ENCODE peak calls at places on chromosome 7, in nine cellular contexts. Z, J, G, I, S, T, H, U and F are unnamed samples.

GRCh38 chr7:31023877-31024276 is 28.2 kb upstream of the ADCYAP1R1 start:
- DNase-seq in S (no peak), I (no peak), U (no peak), T (no peak), G (no peak), H (no peak), Z (no peak), J (no peak), F (no peak)

GRCh38 chr7:129923709-129924108 is 29.1 kb downstream of the UBE2H start:
- DNase-seq in T (peak), J (no peak), Z (no peak), S (peak), U (no peak), H (no peak), G (no peak), I (peak), F (no peak)

GRCh38 chr7:52586704-52587103 is 448.7 kb upstream of the POM121L12 start:
- DNase-seq in T (no peak), Z (no peak), H (no peak), S (no peak), I (no peak), U (no peak), J (no peak), G (no peak), F (no peak)

GRCh38 chr7:5139998-5140397 is 50.0 kb upstream of the WIPI2 start:
- DNase-seq in I (peak), H (peak), G (peak), Z (no peak), S (peak), U (peak), J (no peak), T (peak), F (no peak)

GRCh38 chr7:147245274-147245673 is 1128.7 kb downstream of the CNTNAP2 start:
- DNase-seq in J (no peak), Z (no peak), S (peak), I (peak), H (no peak), G (peak), U (peak), T (peak), F (no peak)

GRCh38 chr7:73669316-73669715 is 1.7 kb downstream of the VPS37D start:
- DNase-seq in Z (no peak), T (no peak), U (no peak), H (no peak), I (no peak), S (no peak), G (no peak), J (no peak), F (no peak)

GRCh38 chr7:125878990-125879389 is 949.4 kb upstream of the POT1 start:
- DNase-seq in G (no peak), H (no peak), S (no peak), T (no peak), U (no peak), J (no peak), I (no peak), Z (no peak), F (no peak)

GRCh38 chr7:13327669-13328068 is 640.2 kb downstream of the ARL4A start:
- DNase-seq in S (peak), U (no peak), J (no peak), Z (no peak), H (no peak), T (peak), G (no peak), I (peak), F (no peak)

GRCh38 chr7:135799881-135800280 is 51.3 kb upstream of the FAM180A start:
- DNase-seq in U (no peak), H (no peak), G (no peak), T (no peak), I (no peak), J (no peak), Z (no peak), S (peak), F (no peak)

GRCh38 chr7:43004076-43004475 is 71.9 kb downstream of the MRPL32 start:
- DNase-seq in U (no peak), I (peak), T (peak), H (no peak), J (no peak), Z (no peak), S (no peak), G (no peak), F (no peak)

GRCh38 chr7:90988996-90989765 is 275.1 kb upstream of the FZD1 start:
- DNase-seq in U (no peak), Z (no peak), G (no peak), I (no peak), J (no peak), T (no peak), H (no peak), S (no peak), F (no peak)

GRCh38 chr7:21261627-21262564 is 166.0 kb upstream of the SP4 start:
- DNase-seq in G (peak), T (peak), U (no peak), S (peak), I (peak), J (peak), Z (no peak), H (peak), F (no peak)

GRCh38 chr7:69078997-69079769 is 519.1 kb upstream of the AUTS2 start:
- DNase-seq in H (no peak), S (no peak), G (no peak), U (no peak), T (peak), J (no peak), Z (no peak), I (no peak), F (no peak)

GRCh38 chr7:19117081-19117869 is at the start of gene TWIST1:
- DNase-seq in G (no peak), T (peak), H (peak), I (peak), Z (peak), S (peak), J (no peak), U (peak), F (peak)

GRCh38 chr7:19118896-19119301 is 1.5 kb upstream of the TWIST1 start:
- DNase-seq in U (no peak), Z (no peak), I (no peak), J (no peak), S (peak), G (no peak), H (no peak), T (no peak), F (no peak)

GRCh38 chr7:19117870-19118608 is 603 bp upstream of the TWIST1 start:
- DNase-seq in U (no peak), T (no peak), H (no peak), S (peak), Z (peak), I (peak), G (no peak), J (no peak), F (no peak)

GRCh38 chr7:19119901-19120486 is 2.6 kb upstream of the TWIST1 start:
- DNase-seq in S (peak), G (no peak), U (no peak), T (no peak), Z (no peak), H (no peak), I (no peak), J (no peak), F (no peak)

DNA sequence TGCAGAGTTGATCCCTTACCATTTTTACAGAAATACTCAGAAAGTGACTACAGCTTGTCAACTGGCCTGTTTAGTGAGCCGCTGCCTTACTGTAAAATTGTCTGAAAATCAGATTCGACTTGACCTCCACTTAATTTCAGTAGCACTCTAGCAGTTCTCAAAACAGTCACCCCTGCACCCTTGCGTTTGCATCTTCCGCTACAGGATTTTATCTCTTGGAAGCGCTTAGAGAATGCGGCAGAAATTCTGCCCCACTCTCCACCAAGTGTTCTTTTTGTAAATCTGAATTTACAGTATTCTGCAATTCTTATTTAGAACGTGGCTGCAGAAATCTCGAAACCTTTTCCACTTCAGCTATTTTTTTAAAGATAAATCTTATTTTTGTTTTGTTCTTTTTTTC is 1.9 kb upstream of the TWIST1 start:
- DNase-seq in H (no peak), T (no peak), J (no peak), I (no peak), G (no peak), Z (no peak), S (peak), U (no peak), F (no peak)
- H3K4me3 ChIP-seq in H (no peak), T (peak), J (no peak), I (no peak), G (no peak), Z (no peak), S (peak), U (no peak), F (no peak)

GRCh38 chr7:151119902-151120301 is 33.6 kb downstream of the AGAP3 start:
- DNase-seq in H (no peak), T (no peak), S (no peak), I (no peak), J (no peak), Z (no peak), U (no peak), G (no peak), F (no peak)
- H3K4me3 ChIP-seq in H (no peak), T (no peak), S (no peak), I (no peak), J (no peak), Z (no peak), U (no peak), G (no peak), F (no peak)

GRCh38 chr7:139361523-139361922 is 1.8 kb downstream of the LUC7L2 start:
- DNase-seq in T (no peak), G (no peak), S (no peak), I (no peak), U (no peak), J (no peak), H (no peak), Z (no peak), F (no peak)
- H3K4me3 ChIP-seq in T (peak), G (peak), S (peak), I (peak), U (no peak), J (peak), H (peak), Z (peak), F (peak)

DNA sequence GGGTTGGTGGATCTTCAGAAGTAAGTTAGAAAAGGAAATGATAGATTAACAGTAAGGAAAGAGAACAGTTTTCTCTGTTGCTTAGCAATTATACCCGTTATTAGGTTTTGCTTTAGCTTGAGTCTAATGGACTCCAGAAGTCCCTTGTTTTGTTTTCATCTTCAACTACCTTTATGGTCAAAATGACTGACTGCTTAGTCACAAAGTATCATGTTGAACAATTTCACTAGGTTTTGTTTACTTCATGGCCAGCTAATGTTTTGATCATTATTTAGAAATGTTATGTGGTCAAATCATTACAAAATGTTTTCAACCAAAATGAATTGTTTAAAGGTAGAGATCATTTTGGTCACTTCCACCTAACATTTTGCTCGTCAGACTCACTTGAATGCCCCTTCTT is 1.9 kb downstream of the UBN2 start:
- DNase-seq in J (no peak), I (peak), Z (no peak), U (no peak), G (no peak), S (peak), H (no peak), T (peak), F (no peak)
- H3K4me3 ChIP-seq in J (peak), I (peak), Z (no peak), U (no peak), G (peak), S (peak), H (no peak), T (peak), F (peak)

DNA sequence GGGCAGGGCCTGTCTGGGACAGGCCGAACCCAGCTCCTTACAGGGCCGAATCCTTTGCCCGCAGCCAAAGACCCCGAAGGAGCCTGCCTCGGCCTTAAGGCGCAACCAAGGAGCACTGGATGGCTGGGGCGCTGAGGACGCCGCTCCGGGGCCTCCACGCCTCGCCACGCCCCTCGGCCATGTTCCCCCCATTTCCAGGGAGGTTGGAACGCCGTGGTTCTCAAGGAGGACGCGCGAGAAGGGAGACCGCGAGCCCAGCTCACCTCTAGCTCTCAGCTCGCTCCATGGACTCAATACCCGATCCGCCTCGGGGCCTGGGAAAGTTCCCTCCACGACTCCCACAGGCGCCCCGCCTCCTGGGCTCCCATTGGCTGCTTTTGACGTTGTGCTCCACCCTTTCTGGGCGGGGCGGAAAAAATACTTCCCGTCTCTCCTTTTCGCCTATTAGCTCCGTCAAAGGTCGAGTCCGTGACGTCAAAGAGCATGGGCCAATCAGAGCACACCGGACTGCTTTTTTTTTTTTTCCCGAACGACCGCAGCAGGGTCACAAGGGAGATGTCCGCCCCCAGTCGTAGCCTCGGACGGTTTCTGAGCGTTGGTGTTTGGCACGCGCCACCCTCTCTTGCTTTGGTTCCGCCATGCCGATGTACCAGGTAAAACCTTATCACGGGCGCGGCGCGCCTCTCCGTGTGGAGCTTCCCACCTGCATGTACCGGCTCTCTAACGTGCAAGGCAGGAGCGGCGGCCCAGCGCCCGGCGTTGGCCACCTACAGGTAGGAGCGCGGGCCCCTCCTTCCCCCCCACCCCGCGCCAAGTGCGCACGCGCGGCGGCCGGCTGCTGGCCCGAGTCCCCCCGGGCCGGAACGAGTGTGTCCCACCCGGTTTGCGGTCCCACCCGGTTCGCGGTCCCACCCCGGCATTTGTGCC is 305.7 kb downstream of the TYW1 start:
- DNase-seq in Z (peak), G (peak), I (peak), H (peak), J (peak), S (peak), T (peak), U (peak), F (peak)
- H3K4me3 ChIP-seq in Z (peak), G (peak), I (peak), H (peak), J (peak), S (peak), T (peak), U (peak), F (peak)

GRCh38 chr7:157587487-157588270 is 250.9 kb downstream of the DNAJB6 start:
- DNase-seq in G (no peak), J (no peak), T (no peak), H (no peak), Z (no peak), U (no peak), S (no peak), I (no peak), F (no peak)

GRCh38 chr7:157586426-157586955 is 249.7 kb downstream of the DNAJB6 start:
- DNase-seq in G (no peak), H (no peak), U (no peak), S (no peak), Z (no peak), T (no peak), J (no peak), I (no peak), F (no peak)

GRCh38 chr7:157584420-157584819 is 247.6 kb downstream of the DNAJB6 start:
- DNase-seq in T (no peak), G (no peak), U (no peak), I (no peak), Z (no peak), H (no peak), J (no peak), S (no peak), F (no peak)

GRCh38 chr7:157587051-157587450 is 250.2 kb downstream of the DNAJB6 start:
- DNase-seq in Z (no peak), G (no peak), S (no peak), H (no peak), J (no peak), T (no peak), U (no peak), I (no peak), F (no peak)

GRCh38 chr7:157585113-157585861 is 248.5 kb downstream of the DNAJB6 start:
- DNase-seq in I (no peak), U (no peak), G (peak), T (no peak), S (no peak), Z (no peak), H (no peak), J (no peak), F (no peak)
- H3K4me3 ChIP-seq in I (no peak), U (no peak), G (no peak), T (no peak), S (no peak), Z (no peak), H (peak), J (peak), F (peak)

GRCh38 chr7:37524807-37525206 is 76.1 kb upstream of the ELMO1 start:
- DNase-seq in G (no peak), T (no peak), Z (no peak), U (no peak), S (no peak), H (no peak), I (no peak), J (no peak), F (no peak)
- H3K4me3 ChIP-seq in G (no peak), T (no peak), Z (no peak), U (no peak), S (no peak), H (no peak), I (no peak), J (no peak), F (no peak)